ENCODE peak calls at places on chromosomes 16 and 17, in six cellular contexts. A is A549, H is endothelial cell of umbilical vein, Z is HepG2, L is GM12878, W is K562. V is an unnamed sample.

GRCh38 chr17:40514013-40514875 is 12.8 kb upstream of the TNS4 start:
- DNase-seq in A (no peak), H (no peak), Z (no peak), L (no peak), W (no peak), V (no peak)

GRCh38 chr17:40818733-40819527 is 3.5 kb downstream of the KRT10 start:
- DNase-seq in A (peak; percentile 80), H (peak; percentile 77), Z (peak; percentile 68), L (no peak), W (peak; percentile 72), V (peak; percentile 85)

GRCh38 chr17:8611135-8611534 is 19.4 kb downstream of the MYH10 start:
- DNase-seq in A (no peak), H (peak; percentile 22), Z (no peak), L (no peak), W (no peak), V (no peak)

GRCh38 chr16:8370374-8371015 is 219.8 kb downstream of the TMEM114 start:
- DNase-seq in A (no peak), H (no peak), Z (peak; percentile 28), L (no peak), W (no peak), V (peak; percentile 22)

GRCh38 chr17:59756236-59756818 is 48.9 kb downstream of the VMP1 start:
- DNase-seq in A (peak; percentile 69), H (peak; percentile 94), Z (peak; percentile 88), L (no peak), W (no peak), V (no peak)

GRCh38 chr16:53726625-53727024 is 22.7 kb downstream of the FTO start:
- DNase-seq in A (no peak), H (no peak), Z (peak; percentile 16), L (no peak), W (no peak), V (no peak)

GRCh38 chr17:55601874-55602364 is 90.7 kb upstream of the SMIM36 start:
- DNase-seq in A (peak; percentile 40), H (peak; percentile 69), Z (peak; percentile 39), L (no peak), W (peak; percentile 20), V (peak; percentile 31)

GRCh38 chr16:66594739-66595138 is 9.8 kb upstream of the CMTM3 start:
- DNase-seq in A (no peak), H (no peak), Z (no peak), L (no peak), W (no peak), V (no peak)

GRCh38 chr16:4038448-4038847 is 77.8 kb downstream of the ADCY9 start:
- DNase-seq in A (no peak), H (no peak), Z (no peak), L (no peak), W (no peak), V (no peak)

GRCh38 chr17:75757086-75757681 is 7.8 kb downstream of the GALK1 start:
- DNase-seq in A (no peak), H (no peak), Z (no peak), L (no peak), W (no peak), V (no peak)

GRCh38 chr16:65038125-65038524 is 83.7 kb downstream of the CDH11 start:
- DNase-seq in A (no peak), H (no peak), Z (no peak), L (no peak), W (no peak), V (no peak)

GRCh38 chr16:29126057-29126494 is 141.2 kb downstream of the LAT start:
- DNase-seq in A (no peak), H (no peak), Z (no peak), L (no peak), W (no peak), V (peak; percentile 9)

GRCh38 chr17:42133461-42134041 is 10.9 kb downstream of the HSPB9 start:
- DNase-seq in A (no peak), H (no peak), Z (no peak), L (no peak), W (no peak), V (no peak)

DNA sequence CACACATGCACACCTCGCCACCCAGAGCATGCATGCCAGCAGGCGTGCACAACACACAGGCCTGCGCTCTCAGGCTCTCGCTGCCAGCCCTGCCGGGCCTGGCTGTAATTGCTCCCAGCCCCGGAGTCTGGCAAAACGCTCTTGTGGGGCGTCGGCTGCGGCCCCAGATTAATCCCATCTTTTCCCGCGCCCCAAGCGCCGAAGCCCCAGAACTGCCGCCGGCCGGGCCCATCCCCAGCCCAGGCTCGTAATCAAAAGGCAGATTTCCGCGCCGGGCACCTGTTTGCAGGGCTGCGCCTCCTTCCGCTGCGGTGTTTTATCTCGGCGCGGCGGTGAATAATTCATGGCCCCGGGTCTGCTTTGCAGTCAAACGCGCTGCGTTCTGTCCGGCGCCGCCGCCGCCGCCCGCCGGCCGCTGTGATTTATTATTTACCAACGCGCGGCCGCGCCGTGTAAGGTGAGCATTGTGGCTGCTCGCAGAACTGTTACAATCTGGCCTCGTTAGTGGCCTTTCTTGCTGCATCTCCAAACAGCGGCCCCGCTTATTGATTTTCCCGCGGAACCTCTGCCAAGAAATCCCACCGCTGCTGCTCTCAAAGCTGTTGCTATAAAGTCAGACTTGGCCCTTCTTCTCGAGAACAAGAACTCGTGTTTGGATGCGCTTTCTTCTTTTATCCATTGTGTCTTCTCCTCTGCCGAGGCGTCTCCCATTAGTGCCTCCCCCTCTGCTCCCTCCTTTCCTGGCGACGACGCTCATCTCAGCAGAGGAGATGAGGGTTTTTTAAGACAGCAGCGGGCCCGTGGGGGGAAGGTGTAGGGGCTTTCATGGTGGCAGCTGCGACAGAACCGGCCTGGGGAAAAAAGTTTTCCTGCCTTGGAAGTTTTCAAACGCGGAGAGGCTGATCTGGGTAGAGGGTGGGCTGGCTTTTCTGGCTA is 126.2 kb downstream of the IRX5 start:
- DNase-seq in A (peak; percentile 27), H (no peak), Z (no peak), L (no peak), W (no peak), V (no peak)
- TF ChIP-seq MAX in A (peak; percentile 24), H (no peak), Z (no peak), L (no peak), W (no peak), V (no peak)

GRCh38 chr17:64503341-64503740 is 2.7 kb downstream of the DDX5 start:
- DNase-seq in A (no peak), H (no peak), Z (no peak), L (no peak), W (no peak), V (no peak)

GRCh38 chr17:64505320-64506200 is 529 bp downstream of the DDX5 start:
- DNase-seq in A (peak; percentile 64), H (peak; percentile 86), Z (peak; percentile 80), L (no peak), W (peak; percentile 78), V (peak; percentile 89)

GRCh38 chr17:64503821-64504768 is 2.0 kb downstream of the DDX5 start:
- DNase-seq in A (no peak), H (no peak), Z (no peak), L (no peak), W (no peak), V (no peak)

GRCh38 chr17:64506201-64506575 is at the start of gene DDX5:
- DNase-seq in A (peak; percentile 97), H (peak; percentile 97), Z (peak; percentile 97), L (no peak), W (peak; percentile 87), V (no peak)

GRCh38 chr17:64504769-64505319 is 1.2 kb downstream of the DDX5 start:
- DNase-seq in A (no peak), H (peak; percentile 74), Z (peak; percentile 42), L (no peak), W (no peak), V (no peak)
- TF ChIP-seq MYC in A (no peak), H (no peak), Z (no peak), L (no peak), W (no peak), V (no peak)

GRCh38 chr17:3956983-3957382 is 7.3 kb downstream of the ATP2A3 start:
- DNase-seq in A (no peak), H (no peak), Z (no peak), L (no peak), W (no peak), V (no peak)

GRCh38 chr17:3954086-3954485 is 10.2 kb downstream of the ATP2A3 start:
- DNase-seq in A (no peak), H (no peak), Z (no peak), L (no peak), W (no peak), V (no peak)

GRCh38 chr17:3956558-3956957 is 7.7 kb downstream of the ATP2A3 start:
- DNase-seq in A (no peak), H (no peak), Z (no peak), L (no peak), W (no peak), V (no peak)

GRCh38 chr17:3954921-3955320 is 9.3 kb downstream of the ATP2A3 start:
- DNase-seq in A (no peak), H (no peak), Z (no peak), L (no peak), W (no peak), V (no peak)

DNA sequence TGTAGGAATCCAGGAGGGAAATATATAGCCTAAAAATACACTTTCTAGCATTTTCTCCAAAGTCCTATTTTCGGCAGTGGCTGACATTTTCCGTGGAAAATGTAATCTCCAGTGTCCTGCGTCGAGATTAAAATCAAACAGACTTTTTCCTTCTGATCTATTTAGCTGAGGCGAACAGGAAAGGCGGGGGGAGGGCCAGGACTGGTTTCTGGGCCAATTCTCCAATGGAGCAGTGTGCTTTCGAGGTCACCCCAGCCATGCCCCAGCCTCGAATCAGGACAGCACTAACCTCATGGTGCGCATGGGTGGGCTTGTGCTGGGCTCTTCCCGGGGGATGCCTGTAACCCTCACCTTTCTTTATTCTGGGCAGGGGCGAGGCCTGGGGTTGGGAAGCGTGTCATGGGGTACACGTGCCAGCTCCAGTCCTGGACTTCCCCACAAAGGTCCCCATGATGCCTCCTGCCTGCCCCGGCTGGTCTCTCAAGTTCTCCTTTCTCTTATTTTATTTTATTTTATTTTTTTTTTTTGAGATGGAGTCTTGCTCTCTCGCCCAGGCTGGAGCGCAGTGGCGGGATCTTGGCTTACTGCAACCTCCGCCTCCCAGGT is 8.8 kb downstream of the ATP2A3 start:
- DNase-seq in A (no peak), H (no peak), Z (no peak), L (no peak), W (no peak), V (no peak)
- TF ChIP-seq MAX in A (no peak), H (no peak), Z (no peak), L (no peak), W (no peak), V (no peak)

GRCh38 chr17:7553356-7553755 is 4.5 kb downstream of the TNFSF12 start:
- DNase-seq in A (no peak), H (no peak), Z (no peak), L (no peak), W (no peak), V (no peak)

GRCh38 chr17:7552621-7553051 is 3.8 kb downstream of the TNFSF12 start:
- DNase-seq in A (no peak), H (no peak), Z (no peak), L (peak; percentile 95), W (no peak), V (no peak)

GRCh38 chr17:7550359-7550758 is 1.5 kb downstream of the TNFSF12 start:
- DNase-seq in A (no peak), H (no peak), Z (no peak), L (no peak), W (no peak), V (no peak)

GRCh38 chr17:7549401-7550055 is 670 bp downstream of the TNFSF12 start:
- DNase-seq in A (no peak), H (no peak), Z (no peak), L (no peak), W (no peak), V (no peak)

GRCh38 chr17:7551396-7551795 is 2.5 kb downstream of the TNFSF12 start:
- DNase-seq in A (no peak), H (no peak), Z (peak; percentile 70), L (no peak), W (no peak), V (no peak)
- TF ChIP-seq MYC in A (no peak), H (no peak), Z (no peak), L (no peak), W (no peak), V (no peak)

GRCh38 chr16:56935201-56935600 is 3.3 kb downstream of the HERPUD1 start:
- DNase-seq in A (no peak), H (no peak), Z (no peak), L (no peak), W (no peak), V (no peak)
- TF ChIP-seq MAX in A (no peak), H (no peak), Z (no peak), L (no peak), W (no peak), V (no peak)

V was measured in NB4.